ENCODE peak calls at places on chromosomes 7 and 10, in eight cellular contexts. One of them, this sample, is unnamed.

GRCh38 chr7:44769381-44770209 is 20.9 kb downstream of the ZMIZ2 start:
- DNase-seq in transverse colon: peak
- DNase-seq in HepG2: no peak
- DNase-seq in stomach: no peak
- DNase-seq in A549: no peak
- DNase-seq in SK-N-SH: no peak
- DNase-seq in tibial nerve: no peak
- DNase-seq in GM12878: peak
- DNase-seq in this sample: no peak

GRCh38 chr7:4010206-4010605 is 671.9 kb upstream of the FOXK1 start:
- DNase-seq in transverse colon: no peak
- DNase-seq in HepG2: no peak
- DNase-seq in stomach: peak
- DNase-seq in A549: no peak
- DNase-seq in SK-N-SH: no peak
- DNase-seq in tibial nerve: no peak
- DNase-seq in GM12878: no peak
- DNase-seq in this sample: no peak

GRCh38 chr7:142632291-142633134 is 116.8 kb upstream of the PRSS1 start:
- DNase-seq in transverse colon: peak
- DNase-seq in HepG2: peak
- DNase-seq in stomach: peak
- DNase-seq in A549: peak
- DNase-seq in SK-N-SH: peak
- DNase-seq in tibial nerve: no peak
- DNase-seq in GM12878: peak
- DNase-seq in this sample: no peak

GRCh38 chr10:15168296-15168780 is at the start of gene NMT2:
- DNase-seq in transverse colon: no peak
- DNase-seq in HepG2: peak
- DNase-seq in stomach: no peak
- DNase-seq in A549: no peak
- DNase-seq in SK-N-SH: no peak
- DNase-seq in tibial nerve: no peak
- DNase-seq in GM12878: no peak
- DNase-seq in this sample: no peak

GRCh38 chr10:131855396-131855762 is 45.4 kb upstream of the PPP2R2D start:
- DNase-seq in transverse colon: no peak
- DNase-seq in HepG2: no peak
- DNase-seq in stomach: no peak
- DNase-seq in A549: no peak
- DNase-seq in SK-N-SH: no peak
- DNase-seq in tibial nerve: no peak
- DNase-seq in GM12878: no peak
- DNase-seq in this sample: peak

GRCh38 chr7:39741942-39742623 is 118.7 kb downstream of the RALA start:
- DNase-seq in transverse colon: peak
- DNase-seq in HepG2: no peak
- DNase-seq in stomach: no peak
- DNase-seq in A549: peak
- DNase-seq in SK-N-SH: peak
- DNase-seq in tibial nerve: no peak
- DNase-seq in GM12878: no peak
- DNase-seq in this sample: no peak

GRCh38 chr10:132611986-132612385 is 74.4 kb downstream of the INPP5A start:
- DNase-seq in transverse colon: no peak
- DNase-seq in HepG2: no peak
- DNase-seq in stomach: no peak
- DNase-seq in A549: no peak
- DNase-seq in SK-N-SH: peak
- DNase-seq in tibial nerve: no peak
- DNase-seq in GM12878: no peak
- DNase-seq in this sample: no peak

GRCh38 chr10:17061418-17061817 is 68.2 kb downstream of the CUBN start:
- DNase-seq in transverse colon: no peak
- DNase-seq in HepG2: no peak
- DNase-seq in stomach: no peak
- DNase-seq in A549: no peak
- DNase-seq in SK-N-SH: no peak
- DNase-seq in tibial nerve: no peak
- DNase-seq in GM12878: no peak
- DNase-seq in this sample: no peak

GRCh38 chr10:64397125-64397524 is 875.9 kb downstream of the REEP3 start:
- DNase-seq in transverse colon: no peak
- DNase-seq in HepG2: no peak
- DNase-seq in stomach: no peak
- DNase-seq in A549: no peak
- DNase-seq in SK-N-SH: no peak
- DNase-seq in tibial nerve: no peak
- DNase-seq in GM12878: no peak
- DNase-seq in this sample: no peak

GRCh38 chr10:11437391-11438241 is 173.8 kb downstream of the USP6NL start:
- DNase-seq in transverse colon: no peak
- DNase-seq in HepG2: no peak
- DNase-seq in stomach: no peak
- DNase-seq in A549: no peak
- DNase-seq in SK-N-SH: no peak
- DNase-seq in tibial nerve: no peak
- DNase-seq in GM12878: no peak
- DNase-seq in this sample: no peak

GRCh38 chr10:51918921-51919325 is 219.5 kb upstream of the CSTF2T start:
- DNase-seq in transverse colon: no peak
- DNase-seq in HepG2: no peak
- DNase-seq in stomach: no peak
- DNase-seq in A549: no peak
- DNase-seq in SK-N-SH: no peak
- DNase-seq in tibial nerve: no peak
- DNase-seq in GM12878: no peak
- DNase-seq in this sample: no peak

GRCh38 chr7:105003275-105003674 is 10.7 kb upstream of the KMT2E start:
- DNase-seq in transverse colon: peak
- DNase-seq in HepG2: no peak
- DNase-seq in stomach: no peak
- DNase-seq in A549: peak
- DNase-seq in SK-N-SH: no peak
- DNase-seq in tibial nerve: no peak
- DNase-seq in GM12878: no peak
- DNase-seq in this sample: no peak

GRCh38 chr10:43904831-43905230 is 256.1 kb upstream of the ZNF32 start:
- DNase-seq in transverse colon: no peak
- DNase-seq in HepG2: no peak
- DNase-seq in stomach: no peak
- DNase-seq in A549: no peak
- DNase-seq in SK-N-SH: peak
- DNase-seq in tibial nerve: no peak
- DNase-seq in GM12878: no peak
- DNase-seq in this sample: no peak

GRCh38 chr10:123674741-123675140 is 8.6 kb downstream of the GPR26 start:
- DNase-seq in transverse colon: no peak
- DNase-seq in HepG2: no peak
- DNase-seq in stomach: no peak
- DNase-seq in A549: no peak
- DNase-seq in SK-N-SH: no peak
- DNase-seq in tibial nerve: no peak
- DNase-seq in GM12878: no peak
- DNase-seq in this sample: no peak

GRCh38 chr10:123678376-123678775 is 12.2 kb downstream of the GPR26 start:
- DNase-seq in transverse colon: no peak
- DNase-seq in HepG2: no peak
- DNase-seq in stomach: no peak
- DNase-seq in A549: no peak
- DNase-seq in SK-N-SH: no peak
- DNase-seq in tibial nerve: no peak
- DNase-seq in GM12878: no peak
- DNase-seq in this sample: no peak

GRCh38 chr10:123677556-123677955 is 11.4 kb downstream of the GPR26 start:
- DNase-seq in transverse colon: no peak
- DNase-seq in HepG2: no peak
- DNase-seq in stomach: no peak
- DNase-seq in A549: no peak
- DNase-seq in SK-N-SH: no peak
- DNase-seq in tibial nerve: no peak
- DNase-seq in GM12878: no peak
- DNase-seq in this sample: no peak

GRCh38 chr10:123681285-123681684 is 15.1 kb downstream of the GPR26 start:
- DNase-seq in transverse colon: no peak
- DNase-seq in HepG2: no peak
- DNase-seq in stomach: no peak
- DNase-seq in A549: no peak
- DNase-seq in SK-N-SH: no peak
- DNase-seq in tibial nerve: no peak
- DNase-seq in GM12878: no peak
- DNase-seq in this sample: no peak

DNA sequence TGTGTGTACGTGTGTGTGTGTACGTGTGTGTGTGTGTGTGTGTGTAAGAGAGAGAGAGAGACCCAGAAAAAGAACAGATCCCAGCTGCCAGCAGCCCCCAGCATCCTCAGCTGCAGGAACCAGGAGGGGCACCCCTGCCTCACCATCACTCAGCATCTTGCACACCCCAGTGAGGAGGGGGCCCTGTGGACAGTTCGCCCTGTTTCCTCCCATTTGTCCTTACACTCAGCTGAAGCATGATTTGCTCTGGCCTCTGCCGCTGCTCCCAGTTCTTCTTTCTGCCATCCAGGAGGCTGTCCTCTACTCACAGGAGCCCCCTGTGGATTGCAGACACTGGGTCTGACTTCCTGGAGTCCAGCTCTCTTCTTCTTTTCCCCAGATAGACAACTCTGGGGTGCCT is 9.7 kb downstream of the GPR26 start:
- DNase-seq in transverse colon: no peak
- DNase-seq in HepG2: no peak
- DNase-seq in stomach: no peak
- DNase-seq in A549: no peak
- DNase-seq in SK-N-SH: no peak
- DNase-seq in tibial nerve: no peak
- DNase-seq in GM12878: no peak
- DNase-seq in this sample: no peak
- TF ChIP-seq EP300 in transverse colon: no peak
- TF ChIP-seq EP300 in HepG2: no peak
- TF ChIP-seq EP300 in stomach: no peak
- TF ChIP-seq EP300 in A549: no peak
- TF ChIP-seq EP300 in SK-N-SH: no peak
- TF ChIP-seq EP300 in tibial nerve: no peak
- TF ChIP-seq EP300 in GM12878: no peak
- TF ChIP-seq EP300 in this sample: no peak

DNA sequence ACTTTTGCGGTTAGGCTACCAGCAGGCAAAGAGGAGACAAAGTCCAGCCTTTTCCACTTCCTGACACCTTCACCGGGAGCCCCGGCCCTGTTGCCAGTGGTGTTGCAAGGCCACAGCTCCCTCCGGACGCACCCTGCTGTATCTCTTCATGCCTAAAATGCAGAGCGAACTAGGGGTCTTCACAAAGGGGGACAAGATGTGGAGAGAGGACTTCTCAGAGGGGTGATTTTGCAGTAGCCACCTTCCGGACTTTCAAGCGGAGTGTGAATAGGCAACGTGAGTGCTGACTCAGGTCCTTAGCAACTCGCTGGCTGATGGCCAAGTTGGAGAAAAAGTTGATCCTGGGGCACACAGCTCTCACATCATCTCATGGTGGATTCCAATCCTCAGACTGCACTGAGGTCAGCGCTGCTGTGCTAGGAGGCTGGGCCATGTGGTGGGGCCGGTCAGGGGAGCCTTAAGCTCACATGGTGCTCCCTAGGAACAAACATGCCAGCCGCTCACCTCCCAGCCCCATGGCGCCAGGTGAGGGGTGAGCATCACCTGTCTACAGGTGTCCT is 166.3 kb downstream of the LCOR start:
- DNase-seq in transverse colon: no peak
- DNase-seq in HepG2: peak
- DNase-seq in stomach: no peak
- DNase-seq in A549: no peak
- DNase-seq in SK-N-SH: no peak
- DNase-seq in tibial nerve: no peak
- DNase-seq in GM12878: no peak
- DNase-seq in this sample: no peak
- TF ChIP-seq EP300 in transverse colon: no peak
- TF ChIP-seq EP300 in HepG2: no peak
- TF ChIP-seq EP300 in stomach: no peak
- TF ChIP-seq EP300 in A549: no peak
- TF ChIP-seq EP300 in SK-N-SH: no peak
- TF ChIP-seq EP300 in tibial nerve: no peak
- TF ChIP-seq EP300 in GM12878: no peak
- TF ChIP-seq EP300 in this sample: no peak

DNA sequence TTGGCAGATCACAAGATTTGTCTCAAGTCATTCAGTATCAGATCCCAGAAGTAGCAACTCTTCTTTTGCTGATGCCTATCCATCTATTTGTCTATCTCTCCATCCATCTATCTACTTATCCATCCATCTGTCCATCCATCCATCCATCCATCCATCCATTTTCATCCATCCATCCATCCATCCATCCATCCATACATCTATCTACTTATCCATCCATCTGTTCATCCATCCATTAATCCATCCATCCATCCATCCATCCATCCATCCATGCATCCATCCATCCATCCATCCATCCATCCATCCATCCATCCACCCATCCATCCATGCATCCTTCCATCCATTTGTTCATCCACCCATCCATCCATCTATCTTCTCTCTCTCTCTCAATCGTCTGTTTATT is 142.7 kb downstream of the PFKFB3 start:
- DNase-seq in transverse colon: no peak
- DNase-seq in HepG2: no peak
- DNase-seq in stomach: no peak
- DNase-seq in A549: no peak
- DNase-seq in SK-N-SH: no peak
- DNase-seq in tibial nerve: no peak
- DNase-seq in GM12878: no peak
- DNase-seq in this sample: no peak
- TF ChIP-seq EP300 in transverse colon: no peak
- TF ChIP-seq EP300 in HepG2: no peak
- TF ChIP-seq EP300 in stomach: no peak
- TF ChIP-seq EP300 in A549: no peak
- TF ChIP-seq EP300 in SK-N-SH: no peak
- TF ChIP-seq EP300 in tibial nerve: no peak
- TF ChIP-seq EP300 in GM12878: no peak
- TF ChIP-seq EP300 in this sample: no peak

DNA sequence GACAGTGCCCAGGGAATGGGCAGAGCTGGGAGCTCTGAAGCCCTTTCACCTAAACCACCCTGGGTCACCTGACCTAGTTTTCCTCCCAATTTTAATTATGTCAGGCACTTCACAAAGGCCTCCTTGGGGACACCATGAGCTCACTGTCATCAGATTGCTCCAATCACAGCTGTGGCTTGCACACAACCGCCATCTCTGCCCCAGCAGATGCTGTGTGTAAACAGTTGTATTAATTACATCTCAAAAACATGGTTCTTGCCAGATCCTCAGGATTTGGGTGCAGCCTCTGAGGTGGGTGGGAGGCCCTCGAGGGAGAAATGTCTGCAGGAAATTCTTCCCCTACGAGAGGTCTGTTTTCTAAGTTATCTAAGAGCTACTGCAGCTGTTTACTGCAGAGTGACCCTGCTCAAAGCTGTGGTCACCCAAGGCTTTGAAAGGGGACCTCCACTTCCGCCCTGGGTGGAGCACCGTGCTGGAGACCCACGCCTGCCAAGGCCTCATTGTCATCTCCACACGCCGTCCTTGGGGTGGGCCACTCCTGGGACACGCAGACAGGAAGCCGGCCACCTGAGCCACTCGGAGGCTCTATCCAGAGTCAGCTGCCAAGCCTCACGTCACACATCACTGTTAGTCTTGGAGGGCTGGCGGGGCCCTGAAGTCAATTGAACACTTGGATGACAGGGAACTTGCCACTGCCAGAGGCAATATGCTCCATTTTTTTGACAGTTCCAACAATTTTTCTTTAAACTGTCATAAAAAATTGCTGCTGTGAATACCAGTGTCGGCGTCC is 81.5 kb downstream of the EGFR start:
- DNase-seq in transverse colon: peak
- DNase-seq in HepG2: no peak
- DNase-seq in stomach: peak
- DNase-seq in A549: no peak
- DNase-seq in SK-N-SH: no peak
- DNase-seq in tibial nerve: peak
- DNase-seq in GM12878: no peak
- DNase-seq in this sample: peak
- TF ChIP-seq EP300 in transverse colon: no peak
- TF ChIP-seq EP300 in HepG2: no peak
- TF ChIP-seq EP300 in stomach: no peak
- TF ChIP-seq EP300 in A549: no peak
- TF ChIP-seq EP300 in SK-N-SH: no peak
- TF ChIP-seq EP300 in tibial nerve: no peak
- TF ChIP-seq EP300 in GM12878: no peak
- TF ChIP-seq EP300 in this sample: no peak